ENCODE peak calls at places on chromosomes 6 and 20, in four cellular contexts. K is hepatocyte, R is neural crest cell, X is activated T-cell treated with anti-CD3 and anti-CD28 coated beads for 1 hour. J is an unnamed sample.
A peak's percentile ranks its signal among the peaks of the same experiment; 100 is the strongest.

GRCh38 chr6:90295854-90296345 is 743 bp downstream of the BACH2 start:
- DNase-seq in K (peak; percentile 80), X (peak; percentile 52), R (peak; percentile 47), J (peak; percentile 51)

GRCh38 chr20:5127204-5127858 is 523 bp downstream of the CDS2 start:
- DNase-seq in X (peak; percentile 50), R (peak; percentile 8), K (peak; percentile 66), J (peak; percentile 52)

GRCh38 chr6:52551483-52552277 is 25.2 kb downstream of the TRAM2 start:
- DNase-seq in K (peak; percentile 60), R (peak; percentile 26), X (no peak), J (peak; percentile 33)

GRCh38 chr6:99933129-99933528 is 60.9 kb downstream of the MCHR2 start:
- DNase-seq in R (no peak), K (no peak), X (no peak), J (no peak)

GRCh38 chr6:80939936-80940335 is 812.5 kb downstream of the TENT5A start:
- DNase-seq in X (no peak), K (no peak), R (no peak), J (no peak)

GRCh38 chr20:6178537-6178936 is 55.7 kb upstream of the FERMT1 start:
- DNase-seq in X (no peak), K (peak; percentile 60), R (peak; percentile 2), J (peak; percentile 21)

GRCh38 chr6:159490298-159490937 is 202.6 kb downstream of the SOD2 start:
- DNase-seq in X (no peak), K (no peak), R (no peak), J (no peak)

GRCh38 chr20:62802026-62802712 is 2.5 kb upstream of the OGFR start:
- DNase-seq in K (no peak), R (no peak), X (no peak), J (no peak)

GRCh38 chr6:158521759-158522158 is 38.1 kb upstream of the TMEM181 start:
- DNase-seq in X (no peak), R (no peak), K (no peak), J (no peak)

GRCh38 chr6:3176562-3177355 is 19.4 kb upstream of the TUBB2A start:
- DNase-seq in R (no peak), X (no peak), K (peak; percentile 77), J (peak; percentile 8)

GRCh38 chr6:157298325-157298724 is 25.0 kb downstream of the TMEM242 start:
- DNase-seq in R (no peak), K (no peak), X (no peak), J (no peak)

GRCh38 chr6:45586216-45587171 is 208.8 kb upstream of the SUPT3H start:
- DNase-seq in R (no peak), K (no peak), X (peak; percentile 37), J (no peak)

GRCh38 chr6:46042355-46042999 is 26.8 kb upstream of the CLIC5 start:
- DNase-seq in K (peak; percentile 57), R (no peak), X (no peak), J (peak; percentile 27)

GRCh38 chr6:129981598-129981997 is 36.8 kb upstream of the L3MBTL3 start:
- DNase-seq in R (no peak), X (no peak), K (no peak), J (no peak)

GRCh38 chr20:8829232-8829631 is 239.7 kb upstream of the PLCB4 start:
- DNase-seq in K (no peak), X (no peak), R (no peak), J (no peak)

GRCh38 chr20:33444797-33445560 is 1.4 kb upstream of the SNTA1 start:
- DNase-seq in X (no peak), R (no peak), K (peak; percentile 55), J (no peak)

GRCh38 chr6:43271944-43272343 is 26.1 kb upstream of the SLC22A7 start:
- DNase-seq in X (no peak), K (no peak), R (no peak), J (no peak)

GRCh38 chr6:159013229-159013628 is 13.2 kb upstream of the RSPH3 start:
- DNase-seq in R (no peak), K (no peak), X (no peak), J (no peak)

GRCh38 chr6:150894935-150895686 is 29.6 kb downstream of the MTHFD1L start:
- DNase-seq in K (peak; percentile 31), X (no peak), R (no peak), J (no peak)

GRCh38 chr6:43842231-43842794 is 72.3 kb downstream of the VEGFA start:
- DNase-seq in R (no peak), X (no peak), K (no peak), J (no peak)

GRCh38 chr6:2029130-2029794 is 216.1 kb downstream of the GMDS start:
- DNase-seq in X (no peak), R (no peak), K (no peak), J (no peak)

GRCh38 chr20:62558779-62559178 is 83.0 kb upstream of the GATA5 start:
- DNase-seq in X (no peak), R (peak; percentile 26), K (no peak), J (no peak)

GRCh38 chr20:20393207-20393606 is 25.3 kb downstream of the INSM1 start:
- DNase-seq in K (no peak), X (no peak), R (no peak), J (no peak)

GRCh38 chr6:117548797-117549301 is 53.5 kb downstream of the GOPC start:
- DNase-seq in K (no peak), X (no peak), R (no peak), J (no peak)

GRCh38 chr6:66965227-66965626 is 1258.2 kb upstream of the EYS start:
- DNase-seq in R (no peak), X (no peak), K (no peak), J (no peak)

GRCh38 chr6:116536216-116536621 is 9.3 kb downstream of the TRAPPC3L start:
- DNase-seq in K (peak; percentile 76), X (no peak), R (peak; percentile 30), J (peak; percentile 45)

GRCh38 chr6:35094183-35094582 is 47.0 kb downstream of the TCP11 start:
- DNase-seq in X (no peak), K (no peak), R (no peak), J (no peak)

GRCh38 chr20:18087054-18087453 is 29.3 kb upstream of the OVOL2 start:
- DNase-seq in X (no peak), K (no peak), R (no peak), J (no peak)

GRCh38 chr6:13709698-13710551 is 1.7 kb downstream of the RANBP9 start:
- DNase-seq in X (no peak), R (no peak), K (peak; percentile 36), J (peak; percentile 12)

GRCh38 chr20:31713312-31714049 is 9.2 kb downstream of the BCL2L1 start:
- DNase-seq in R (no peak), X (no peak), K (peak; percentile 45), J (no peak)

GRCh38 chr6:136524339-136524935 is 25.8 kb downstream of the MAP7 start:
- DNase-seq in R (no peak), K (no peak), X (no peak), J (no peak)

GRCh38 chr6:98833101-98834059 is 994 bp upstream of the POU3F2 start:
- DNase-seq in X (no peak), R (no peak), K (peak; percentile 57), J (peak; percentile 32)

GRCh38 chr6:145372671-145373123 is 362.6 kb downstream of the EPM2A start:
- DNase-seq in R (no peak), X (no peak), K (no peak), J (no peak)

GRCh38 chr20:37270586-37271420 is 9.2 kb upstream of the GHRH start:
- DNase-seq in X (no peak), R (no peak), K (no peak), J (no peak)

GRCh38 chr20:25584905-25585704 is at the start of gene NINL:
- DNase-seq in K (peak; percentile 91), X (peak; percentile 28), R (peak; percentile 70), J (peak; percentile 69)

GRCh38 chr6:134372603-134373281 is 54.8 kb upstream of the SGK1 start:
- DNase-seq in R (no peak), K (peak; percentile 51), X (no peak), J (no peak)

GRCh38 chr6:137933696-137934095 is 66.6 kb downstream of the TNFAIP3 start:
- DNase-seq in R (no peak), K (no peak), X (no peak), J (no peak)

GRCh38 chr20:41175727-41176330 is 38.5 kb downstream of the PLCG1 start:
- DNase-seq in X (no peak), R (no peak), K (no peak), J (no peak)

GRCh38 chr20:24892522-24892921 is 56.5 kb upstream of the CST7 start:
- DNase-seq in X (no peak), K (no peak), R (no peak), J (no peak)